ENCODE peak calls at places on chromosomes 13 and 19, in eight cellular contexts. N, M, Y, Q, V, U, D and W are unnamed samples.

GRCh38 chr13:53250272-53250875 is 221.8 kb downstream of the OLFM4 start:
- DNase-seq in N (no peak), M (no peak), Y (peak), Q (peak), V (peak), U (peak), D (peak), W (peak)

GRCh38 chr13:73602295-73602694 is 531.9 kb downstream of the KLF12 start:
- DNase-seq in N (no peak), M (no peak), Y (peak), Q (no peak), V (no peak), U (peak), D (peak), W (peak)

GRCh38 chr19:49415102-49415809 is 8.0 kb downstream of the PTH2 start:
- DNase-seq in N (no peak), M (no peak), Y (peak), Q (no peak), V (peak), U (peak), D (no peak), W (peak)

GRCh38 chr19:1019980-1020867 is 699 bp downstream of the TMEM259 start:
- DNase-seq in N (peak), M (no peak), Y (no peak), Q (no peak), V (peak), U (no peak), D (no peak), W (no peak)

GRCh38 chr19:31611348-31611877 is 262.2 kb upstream of the TSHZ3 start:
- DNase-seq in N (no peak), M (no peak), Y (no peak), Q (no peak), V (no peak), U (no peak), D (no peak), W (no peak)

GRCh38 chr19:41407271-41407670 is 9.7 kb downstream of the BCKDHA start:
- DNase-seq in N (no peak), M (no peak), Y (no peak), Q (no peak), V (peak), U (peak), D (no peak), W (no peak)

GRCh38 chr13:74093691-74094090 is 40.5 kb downstream of the KLF12 start:
- DNase-seq in N (no peak), M (no peak), Y (no peak), Q (no peak), V (no peak), U (no peak), D (no peak), W (no peak)

GRCh38 chr19:48818234-48818823 is 7.5 kb upstream of the BCAT2 start:
- DNase-seq in N (no peak), M (no peak), Y (no peak), Q (no peak), V (no peak), U (no peak), D (no peak), W (no peak)

GRCh38 chr19:31283701-31284100 is 65.5 kb downstream of the TSHZ3 start:
- DNase-seq in N (no peak), M (no peak), Y (no peak), Q (no peak), V (no peak), U (no peak), D (no peak), W (no peak)

GRCh38 chr13:26300140-26300539 is 46.2 kb downstream of the CDK8 start:
- DNase-seq in N (no peak), M (no peak), Y (peak), Q (no peak), V (no peak), U (peak), D (peak), W (peak)

GRCh38 chr13:67515895-67516294 is 285.8 kb upstream of the PCDH9 start:
- DNase-seq in N (no peak), M (no peak), Y (peak), Q (no peak), V (peak), U (no peak), D (peak), W (peak)

GRCh38 chr13:40595693-40596092 is 70.7 kb downstream of the FOXO1 start:
- DNase-seq in N (no peak), M (no peak), Y (no peak), Q (no peak), V (no peak), U (no peak), D (no peak), W (peak)

GRCh38 chr13:82688400-82688999 is 1193.8 kb downstream of the SLITRK1 start:
- DNase-seq in N (no peak), M (no peak), Y (no peak), Q (no peak), V (peak), U (peak), D (no peak), W (peak)

GRCh38 chr19:28291874-28292273 is 921.1 kb downstream of the UQCRFS1 start:
- DNase-seq in N (no peak), M (no peak), Y (no peak), Q (no peak), V (no peak), U (no peak), D (no peak), W (no peak)

GRCh38 chr19:19618384-19619051 is at the start of gene PBX4:
- DNase-seq in N (peak), M (peak), Y (peak), Q (peak), V (peak), U (peak), D (peak), W (peak)
- TF ChIP-seq CTCF in N (no peak), M (no peak), Y (no peak), Q (no peak), V (no peak), U (no peak), D (no peak), W (no peak)

GRCh38 chr13:50369646-50370045 is 354.4 kb downstream of the KCNRG start:
- DNase-seq in N (no peak), M (no peak), Y (no peak), Q (no peak), V (no peak), U (no peak), D (no peak), W (no peak)

GRCh38 chr13:50361282-50361681 is 346.0 kb downstream of the KCNRG start:
- DNase-seq in N (no peak), M (no peak), Y (no peak), Q (no peak), V (no peak), U (no peak), D (no peak), W (no peak)

GRCh38 chr13:50365683-50366391 is 350.6 kb downstream of the KCNRG start:
- DNase-seq in N (no peak), M (no peak), Y (no peak), Q (no peak), V (peak), U (no peak), D (no peak), W (no peak)

GRCh38 chr13:50366488-50367174 is 351.4 kb downstream of the KCNRG start:
- DNase-seq in N (no peak), M (no peak), Y (no peak), Q (no peak), V (peak), U (no peak), D (no peak), W (no peak)

DNA sequence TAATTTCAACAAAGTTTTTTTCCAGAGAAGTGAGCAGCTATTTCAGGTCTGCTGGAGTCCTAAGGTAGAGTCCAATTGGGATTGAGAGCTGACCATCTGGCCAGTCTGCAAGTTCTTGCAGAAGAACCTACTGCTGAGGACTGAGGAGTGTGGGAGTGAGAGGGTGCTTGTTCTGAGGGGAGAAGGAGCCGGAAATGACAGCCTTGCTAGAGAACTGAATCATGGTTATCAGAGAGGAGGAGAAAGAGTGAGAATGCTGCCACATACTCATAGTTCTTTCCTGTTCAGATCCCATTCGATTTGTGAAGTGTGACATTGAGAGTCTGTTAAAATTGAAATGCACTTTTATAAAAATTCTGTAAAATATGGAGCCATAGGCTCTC is 350.0 kb downstream of the KCNRG start:
- DNase-seq in N (no peak), M (no peak), Y (no peak), Q (no peak), V (no peak), U (peak), D (no peak), W (peak)
- H3K4me3 ChIP-seq in N (no peak), M (no peak), Y (no peak), Q (no peak), V (no peak), U (no peak), D (no peak), W (no peak)

GRCh38 chr13:20402881-20403280 is 122.8 kb downstream of the CRYL1 start:
- DNase-seq in N (no peak), M (peak), Y (no peak), Q (no peak), V (no peak), U (no peak), D (no peak), W (no peak)

GRCh38 chr13:20404488-20405222 is 121.0 kb downstream of the CRYL1 start:
- DNase-seq in N (no peak), M (peak), Y (no peak), Q (no peak), V (no peak), U (no peak), D (no peak), W (no peak)

GRCh38 chr13:20405691-20406090 is 120.0 kb downstream of the CRYL1 start:
- DNase-seq in N (no peak), M (peak), Y (no peak), Q (no peak), V (no peak), U (no peak), D (no peak), W (no peak)

GRCh38 chr13:20401958-20402856 is 123.5 kb downstream of the CRYL1 start:
- DNase-seq in N (no peak), M (peak), Y (no peak), Q (no peak), V (no peak), U (peak), D (no peak), W (peak)

DNA sequence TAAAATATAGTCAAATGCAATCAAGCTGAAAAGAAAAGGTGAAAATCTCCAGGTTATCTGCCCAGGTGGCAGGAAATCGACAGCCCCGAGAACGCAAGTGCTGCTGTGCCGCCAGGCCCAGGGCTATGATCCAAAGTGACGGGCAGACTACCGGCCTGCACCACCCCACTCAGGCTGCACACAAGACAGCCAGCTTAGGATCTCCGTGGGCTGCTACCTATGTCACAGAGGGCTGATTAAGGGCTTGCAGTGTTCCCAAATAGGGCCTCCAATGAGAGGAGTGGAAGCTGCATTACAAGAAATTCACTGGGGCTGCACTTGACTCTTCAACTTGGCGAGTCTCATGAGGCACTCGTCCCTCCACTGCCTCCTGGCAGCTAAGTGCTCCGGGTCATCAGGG is 121.8 kb downstream of the CRYL1 start:
- DNase-seq in N (no peak), M (peak), Y (no peak), Q (no peak), V (no peak), U (no peak), D (no peak), W (no peak)
- TF ChIP-seq CTCF in N (no peak), M (no peak), Y (no peak), Q (no peak), V (no peak), U (no peak), D (no peak), W (no peak)

GRCh38 chr19:18192673-18193387 is at the start of gene MPV17L2:
- DNase-seq in N (peak), M (peak), Y (peak), Q (peak), V (peak), U (peak), D (peak), W (peak)

GRCh38 chr19:18193388-18194207 is 580 bp downstream of the MPV17L2 start:
- DNase-seq in N (peak), M (no peak), Y (no peak), Q (no peak), V (no peak), U (no peak), D (no peak), W (no peak)

GRCh38 chr19:18194208-18194530 is 1.2 kb downstream of the MPV17L2 start:
- DNase-seq in N (no peak), M (no peak), Y (no peak), Q (no peak), V (no peak), U (no peak), D (no peak), W (no peak)

GRCh38 chr19:18190278-18190677 is 2.7 kb upstream of the MPV17L2 start:
- DNase-seq in N (no peak), M (no peak), Y (no peak), Q (no peak), V (no peak), U (no peak), D (no peak), W (no peak)

GRCh38 chr19:18191640-18192062 is 1.4 kb upstream of the MPV17L2 start:
- DNase-seq in N (no peak), M (no peak), Y (no peak), Q (no peak), V (no peak), U (no peak), D (no peak), W (no peak)
- H3K4me3 ChIP-seq in N (peak), M (no peak), Y (peak), Q (peak), V (peak), U (no peak), D (peak), W (peak)

DNA sequence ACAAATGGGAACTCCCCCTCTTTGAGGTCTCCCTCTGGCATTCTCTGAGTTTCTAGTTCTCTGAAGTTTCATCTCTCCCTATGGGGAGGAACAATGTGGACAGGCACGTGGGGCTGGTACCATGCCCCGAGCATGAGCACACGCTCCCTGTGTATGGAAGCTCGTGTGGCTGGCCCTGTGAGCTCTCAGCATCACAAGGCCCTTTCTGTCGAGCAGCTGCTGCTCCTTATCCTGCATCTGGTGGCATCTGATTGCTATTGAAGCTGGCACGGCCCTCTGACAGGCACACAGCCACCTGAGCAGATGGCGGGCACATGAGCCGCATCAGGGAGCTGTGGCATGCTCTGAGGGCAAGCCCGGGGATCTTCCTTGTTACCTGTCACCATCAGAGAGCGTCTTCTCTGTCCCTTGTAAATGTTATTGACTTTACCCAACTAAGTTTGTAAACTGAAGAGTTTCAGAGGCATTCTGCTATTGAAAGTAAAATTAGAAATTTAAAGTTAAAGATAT is 324.9 kb downstream of the SLC7A1 start:
- DNase-seq in N (no peak), M (no peak), Y (no peak), Q (no peak), V (no peak), U (no peak), D (no peak), W (no peak)
- TF ChIP-seq CTCF in N (no peak), M (no peak), Y (no peak), Q (no peak), V (no peak), U (no peak), D (no peak), W (no peak)

GRCh38 chr13:30466841-30467252 is 1.1 kb upstream of the HMGB1 start:
- DNase-seq in N (no peak), M (no peak), Y (no peak), Q (no peak), V (peak), U (no peak), D (no peak), W (no peak)
- H3K4me3 ChIP-seq in N (no peak), M (no peak), Y (peak), Q (no peak), V (peak), U (peak), D (peak), W (no peak)

GRCh38 chr19:47681936-47682335 is 31.3 kb upstream of the EHD2 start:
- DNase-seq in N (peak), M (no peak), Y (no peak), Q (no peak), V (no peak), U (no peak), D (no peak), W (no peak)
- TF ChIP-seq CTCF in N (no peak), M (no peak), Y (no peak), Q (no peak), V (no peak), U (no peak), D (no peak), W (no peak)

GRCh38 chr19:4684312-4685095 is 14.4 kb upstream of the MYDGF start:
- DNase-seq in N (no peak), M (no peak), Y (no peak), Q (no peak), V (no peak), U (no peak), D (no peak), W (no peak)

GRCh38 chr19:4678881-4679379 is 8.8 kb upstream of the MYDGF start:
- DNase-seq in N (peak), M (no peak), Y (peak), Q (no peak), V (peak), U (no peak), D (no peak), W (peak)

GRCh38 chr19:4686700-4687099 is 16.6 kb upstream of the MYDGF start:
- DNase-seq in N (no peak), M (no peak), Y (no peak), Q (no peak), V (no peak), U (no peak), D (no peak), W (no peak)

GRCh38 chr19:4679416-4679815 is 9.3 kb upstream of the MYDGF start:
- DNase-seq in N (no peak), M (no peak), Y (no peak), Q (no peak), V (no peak), U (no peak), D (no peak), W (no peak)

GRCh38 chr19:4682417-4683200 is 12.5 kb upstream of the MYDGF start:
- DNase-seq in N (peak), M (no peak), Y (no peak), Q (no peak), V (no peak), U (no peak), D (no peak), W (no peak)
- H3K4me3 ChIP-seq in N (no peak), M (no peak), Y (no peak), Q (no peak), V (no peak), U (no peak), D (no peak), W (no peak)